ENCODE peak calls at places on chromosomes 13 and 19, in eight cellular contexts. S is keratinocyte, L is RWPE2, H is breast epithelium, X is left lung, D is stomach, M is ovary, K is tibial nerve. I is an unnamed sample. For H3K4me1, the result is how much of the 10 kb centered on the place peaks cover.

GRCh38 chr13:45879666-45880065 is 28.1 kb upstream of the SIAH3 start:
- DNase-seq in S (no peak), L (no peak), H (peak), X (no peak), D (peak), M (no peak), K (no peak), I (no peak)

GRCh38 chr19:43607238-43608205 is 4.4 kb upstream of the SRRM5 start:
- DNase-seq in S (no peak), L (no peak), H (no peak), X (peak), D (no peak), M (no peak), K (no peak), I (no peak)

GRCh38 chr13:109989155-109989554 is 202.8 kb upstream of the IRS2 start:
- DNase-seq in S (no peak), L (no peak), H (no peak), X (no peak), D (no peak), M (no peak), K (no peak), I (no peak)

GRCh38 chr19:13959962-13960862 is 7.9 kb downstream of the DCAF15 start:
- DNase-seq in S (no peak), L (no peak), H (no peak), X (peak), D (no peak), M (no peak), K (no peak), I (no peak)

GRCh38 chr19:2795827-2796658 is 10.7 kb downstream of the THOP1 start:
- DNase-seq in S (no peak), L (no peak), H (no peak), X (peak), D (no peak), M (no peak), K (no peak), I (no peak)

GRCh38 chr19:54390942-54391577 is 24.2 kb upstream of the TTYH1 start:
- DNase-seq in S (peak), L (no peak), H (no peak), X (no peak), D (peak), M (peak), K (no peak), I (no peak)

GRCh38 chr19:23392706-23393105 is 2.6 kb downstream of the ZNF91 start:
- DNase-seq in S (no peak), L (no peak), H (no peak), X (no peak), D (no peak), M (no peak), K (no peak), I (no peak)

GRCh38 chr19:28426902-28427232 is 786.1 kb downstream of the UQCRFS1 start:
- DNase-seq in S (no peak), L (no peak), H (no peak), X (no peak), D (no peak), M (no peak), K (no peak), I (no peak)

GRCh38 chr13:100540621-100541020 is 48.0 kb downstream of the GGACT start:
- DNase-seq in S (no peak), L (no peak), H (no peak), X (no peak), D (no peak), M (no peak), K (no peak), I (no peak)

GRCh38 chr13:100381595-100382224 is 206.9 kb downstream of the GGACT start:
- DNase-seq in S (no peak), L (no peak), H (no peak), X (no peak), D (no peak), M (no peak), K (no peak), I (no peak)

GRCh38 chr19:813359-814107 is 8.2 kb downstream of the PLPPR3 start:
- DNase-seq in S (no peak), L (no peak), H (no peak), X (no peak), D (no peak), M (no peak), K (no peak), I (no peak)

GRCh38 chr13:73870970-73871935 is 263.0 kb downstream of the KLF12 start:
- DNase-seq in S (no peak), L (no peak), H (no peak), X (no peak), D (no peak), M (no peak), K (peak), I (peak)

GRCh38 chr19:58091251-58091995 is 6.6 kb downstream of the ZSCAN18 start:
- DNase-seq in S (no peak), L (no peak), H (no peak), X (no peak), D (no peak), M (no peak), K (no peak), I (no peak)

GRCh38 chr13:61880576-61881283 is 465.1 kb upstream of the PCDH20 start:
- DNase-seq in S (no peak), L (no peak), H (no peak), X (no peak), D (peak), M (no peak), K (no peak), I (no peak)

GRCh38 chr19:3665681-3666544 is 34.4 kb downstream of the PIP5K1C start:
- DNase-seq in S (no peak), L (no peak), H (no peak), X (peak), D (peak), M (peak), K (peak), I (peak)

GRCh38 chr13:22114630-22115311 is 443.9 kb downstream of the FGF9 start:
- DNase-seq in S (no peak), L (no peak), H (no peak), X (no peak), D (no peak), M (no peak), K (peak), I (no peak)

GRCh38 chr13:44765076-44765475 is 188.9 kb upstream of the TSC22D1 start:
- DNase-seq in S (no peak), L (no peak), H (no peak), X (no peak), D (no peak), M (no peak), K (no peak), I (no peak)

GRCh38 chr13:45545686-45546409 is 69.7 kb downstream of the ERICH6B start:
- DNase-seq in S (no peak), L (no peak), H (no peak), X (no peak), D (no peak), M (no peak), K (no peak), I (no peak)

GRCh38 chr19:19098084-19098702 is 34.4 kb downstream of the SLC25A42 start:
- DNase-seq in S (no peak), L (no peak), H (no peak), X (no peak), D (no peak), M (no peak), K (no peak), I (no peak)

GRCh38 chr19:42091300-42092266 is 15.6 kb downstream of the ZNF574 start:
- DNase-seq in S (no peak), L (no peak), H (no peak), X (peak), D (peak), M (no peak), K (no peak), I (no peak)

GRCh38 chr13:88627071-88627470 is 955.9 kb downstream of the SLITRK5 start:
- DNase-seq in S (no peak), L (no peak), H (no peak), X (no peak), D (no peak), M (no peak), K (no peak), I (no peak)

GRCh38 chr19:18049390-18049789 is 37.3 kb downstream of the IL12RB1 start:
- DNase-seq in S (no peak), L (no peak), H (peak), X (peak), D (peak), M (peak), K (peak), I (peak)

GRCh38 chr19:10104665-10105221 is 1.4 kb upstream of the PPAN start:
- DNase-seq in S (no peak), L (no peak), H (no peak), X (peak), D (no peak), M (no peak), K (no peak), I (no peak)

GRCh38 chr13:110957181-110957884 is 42.5 kb upstream of the ANKRD10 start:
- DNase-seq in S (no peak), L (no peak), H (no peak), X (no peak), D (no peak), M (no peak), K (no peak), I (no peak)

GRCh38 chr13:61084983-61085382 is 330.7 kb downstream of the PCDH20 start:
- DNase-seq in S (no peak), L (no peak), H (no peak), X (no peak), D (no peak), M (no peak), K (no peak), I (no peak)

GRCh38 chr19:4654437-4655361 is 15.4 kb downstream of the TNFAIP8L1 start:
- DNase-seq in S (no peak), L (no peak), H (no peak), X (no peak), D (no peak), M (no peak), K (no peak), I (no peak)

GRCh38 chr19:50486823-50487515 is 10.3 kb upstream of the GARIN5A start:
- DNase-seq in S (peak), L (no peak), H (no peak), X (peak), D (no peak), M (no peak), K (no peak), I (no peak)

GRCh38 chr19:14459703-14460102 is 15.5 kb downstream of the PTGER1 start:
- DNase-seq in S (no peak), L (no peak), H (no peak), X (no peak), D (no peak), M (no peak), K (no peak), I (no peak)

GRCh38 chr13:42272115-42272756 is at the start of gene AKAP11:
- DNase-seq in S (no peak), L (no peak), H (peak), X (peak), D (peak), M (no peak), K (peak), I (peak)

GRCh38 chr19:29672319-29672932 is 7.2 kb downstream of the PLEKHF1 start:
- DNase-seq in S (no peak), L (no peak), H (no peak), X (no peak), D (no peak), M (no peak), K (no peak), I (peak)

GRCh38 chr13:90455861-90456260 is 891.6 kb upstream of the MIR17HG start:
- DNase-seq in S (no peak), L (no peak), H (no peak), X (no peak), D (no peak), M (no peak), K (no peak), I (no peak)
- TF ChIP-seq CTCF in S (no peak), L (peak), H (no peak), X (no peak), D (no peak), M (no peak), K (no peak), I (no peak)

GRCh38 chr13:48153186-48153585 is 58.3 kb upstream of the MED4 start:
- DNase-seq in S (no peak), L (no peak), H (no peak), X (no peak), D (no peak), M (no peak), K (no peak), I (no peak)

GRCh38 chr13:48156466-48156865 is 61.6 kb upstream of the MED4 start:
- DNase-seq in S (no peak), L (no peak), H (no peak), X (no peak), D (peak), M (no peak), K (no peak), I (peak)

GRCh38 chr13:48155850-48156249 is 60.9 kb upstream of the MED4 start:
- DNase-seq in S (peak), L (no peak), H (no peak), X (no peak), D (no peak), M (no peak), K (no peak), I (no peak)

GRCh38 chr13:48151766-48152165 is 56.9 kb upstream of the MED4 start:
- DNase-seq in S (no peak), L (no peak), H (no peak), X (no peak), D (no peak), M (no peak), K (no peak), I (no peak)

DNA sequence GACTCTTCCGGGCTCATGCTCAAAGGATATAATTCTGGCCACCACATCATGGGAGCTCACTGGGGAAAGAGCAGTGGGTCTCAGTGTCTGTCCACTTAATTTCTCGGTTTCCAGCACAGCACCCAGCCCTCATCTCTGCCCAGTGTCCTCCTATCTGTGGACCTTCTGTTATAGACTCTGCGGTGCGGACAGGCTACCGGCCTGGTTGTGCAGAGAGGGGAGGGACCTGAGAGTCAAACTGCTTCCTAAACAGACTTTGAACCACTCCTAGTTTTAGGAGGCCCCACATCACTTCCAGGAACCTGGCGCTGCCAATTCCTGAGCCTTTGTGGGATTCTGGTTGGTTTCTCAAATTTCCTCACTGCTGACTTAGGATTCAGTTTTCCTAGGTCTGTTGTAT is 59.8 kb upstream of the MED4 start:
- DNase-seq in S (no peak), L (no peak), H (no peak), X (no peak), D (no peak), M (no peak), K (no peak), I (no peak)
- H3K4me1 ChIP-seq in S (under half), L (under half), H (under half), X (half or more), D (under half), M (under half), K (under half), I (under half)

DNA sequence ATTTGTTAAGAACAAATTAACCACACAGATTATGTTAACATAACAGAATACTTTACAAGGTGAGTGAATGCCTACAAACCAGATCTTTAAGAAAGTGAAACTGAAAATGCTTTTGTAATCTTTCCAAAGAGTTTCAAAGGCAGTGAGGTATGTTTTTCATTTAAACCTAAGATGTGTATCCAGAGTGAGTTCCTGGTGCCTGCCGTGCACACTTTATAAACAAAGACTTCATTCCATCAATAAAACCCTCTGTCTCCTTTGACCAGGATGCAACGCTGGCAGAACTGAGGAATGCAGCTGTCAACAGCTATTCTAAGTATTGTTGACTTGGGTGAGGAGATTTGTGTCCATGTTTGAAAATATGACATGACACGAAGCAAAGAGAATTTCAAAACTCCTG is 344.6 kb downstream of the DNAJC15 start:
- DNase-seq in S (no peak), L (no peak), H (no peak), X (no peak), D (no peak), M (no peak), K (no peak), I (no peak)
- H3K4me3 ChIP-seq in S (no peak), L (no peak), H (no peak), X (no peak), D (no peak), M (no peak), K (no peak), I (peak)

GRCh38 chr13:106418556-106418955 is 116.9 kb downstream of the EFNB2 start:
- DNase-seq in S (no peak), L (no peak), H (no peak), X (no peak), D (no peak), M (no peak), K (no peak), I (no peak)
- TF ChIP-seq CTCF in S (no peak), L (no peak), H (no peak), X (no peak), D (no peak), M (no peak), K (no peak), I (no peak)

GRCh38 chr19:7356899-7357627 is 8.3 kb downstream of the ARHGEF18 start:
- DNase-seq in S (no peak), L (no peak), H (no peak), X (no peak), D (no peak), M (no peak), K (no peak), I (no peak)

GRCh38 chr19:7355871-7356270 is 7.1 kb downstream of the ARHGEF18 start:
- DNase-seq in S (no peak), L (no peak), H (no peak), X (no peak), D (no peak), M (no peak), K (no peak), I (no peak)

GRCh38 chr19:7351861-7352260 is 3.1 kb downstream of the ARHGEF18 start:
- DNase-seq in S (no peak), L (no peak), H (no peak), X (no peak), D (no peak), M (no peak), K (no peak), I (no peak)

GRCh38 chr19:7358102-7358597 is 9.4 kb downstream of the ARHGEF18 start:
- DNase-seq in S (no peak), L (no peak), H (no peak), X (no peak), D (no peak), M (no peak), K (no peak), I (no peak)

GRCh38 chr19:7355151-7355845 is 6.6 kb downstream of the ARHGEF18 start:
- DNase-seq in S (no peak), L (no peak), H (no peak), X (no peak), D (no peak), M (no peak), K (no peak), I (no peak)
- H3K4me1 ChIP-seq in S (under half), L (under half), H (under half), X (under half), D (under half), M (under half), K (under half), I (under half)

GRCh38 chr13:29743229-29743786 is 107.1 kb downstream of the UBL3 start:
- DNase-seq in S (no peak), L (no peak), H (peak), X (no peak), D (no peak), M (no peak), K (peak), I (peak)
- H3K4me3 ChIP-seq in S (no peak), L (no peak), H (no peak), X (no peak), D (no peak), M (no peak), K (no peak), I (no peak)